ENCODE peak calls at places on chromosomes 16 and 17, in nine cellular contexts. T, Q, R, J, E, G, K, B and F are unnamed samples.

GRCh38 chr17:39001703-39002637 is 34.8 kb upstream of the FBXO47 start:
- DNase-seq in J (peak), B (peak), K (peak), R (peak), G (peak), Q (no peak), T (no peak), E (peak), F (no peak)

GRCh38 chr16:81932668-81933067 is 78.6 kb downstream of the SDR42E1 start:
- DNase-seq in Q (no peak), T (no peak), J (no peak), K (no peak), B (peak), E (no peak), G (no peak), R (no peak), F (no peak)

GRCh38 chr16:48335961-48336360 is 49.3 kb downstream of the SIAH1 start:
- DNase-seq in Q (peak), J (no peak), B (no peak), T (no peak), G (no peak), K (peak), E (no peak), R (no peak), F (peak)

GRCh38 chr17:17913695-17914332 is 58.4 kb downstream of the TOM1L2 start:
- DNase-seq in K (peak), T (no peak), R (peak), E (peak), B (peak), Q (peak), J (peak), G (peak), F (peak)

GRCh38 chr17:19703776-19704371 is 12.5 kb downstream of the SLC47A2 start:
- DNase-seq in J (no peak), G (peak), T (no peak), Q (no peak), E (no peak), K (no peak), R (no peak), B (peak), F (no peak)

GRCh38 chr17:12020595-12021590 is at the start of gene MAP2K4:
- DNase-seq in E (peak), G (peak), R (peak), J (no peak), T (peak), B (peak), Q (peak), K (peak), F (no peak)

GRCh38 chr17:64331946-64332493 is 58.6 kb downstream of the PECAM1 start:
- DNase-seq in K (peak), R (peak), Q (no peak), B (no peak), E (no peak), G (no peak), J (no peak), T (no peak), F (no peak)

GRCh38 chr16:57720142-57720575 is 15.4 kb upstream of the KATNB1 start:
- DNase-seq in T (no peak), J (no peak), Q (peak), G (peak), R (peak), K (peak), E (peak), B (no peak), F (no peak)

GRCh38 chr16:65445313-65446260 is 323.7 kb upstream of the CDH11 start:
- DNase-seq in G (no peak), J (no peak), E (no peak), T (no peak), R (no peak), K (peak), B (no peak), Q (no peak), F (no peak)

GRCh38 chr16:57799619-57800212 is 2.6 kb downstream of the KIFC3 start:
- DNase-seq in Q (no peak), R (no peak), E (no peak), B (no peak), T (no peak), J (no peak), G (peak), K (no peak), F (no peak)

GRCh38 chr17:13024526-13025263 is 6.9 kb upstream of the ELAC2 start:
- DNase-seq in B (peak), T (peak), E (peak), K (peak), J (peak), Q (peak), G (peak), R (peak), F (no peak)

GRCh38 chr17:37134050-37134449 is 185.3 kb downstream of the AATF start:
- DNase-seq in B (no peak), K (peak), T (no peak), J (no peak), R (no peak), G (no peak), Q (no peak), E (no peak), F (no peak)

GRCh38 chr16:68857479-68857878 is 14.1 kb downstream of the TANGO6 start:
- DNase-seq in K (no peak), T (no peak), B (no peak), G (no peak), E (no peak), J (no peak), Q (no peak), R (no peak), F (no peak)

GRCh38 chr16:80300876-80301275 is 239.9 kb upstream of the DYNLRB2 start:
- DNase-seq in E (no peak), Q (peak), R (no peak), B (no peak), J (no peak), G (no peak), K (peak), T (no peak), F (peak)

GRCh38 chr16:47724386-47724785 is 263.3 kb downstream of the PHKB start:
- DNase-seq in J (no peak), B (no peak), Q (no peak), E (no peak), T (no peak), G (no peak), R (no peak), K (no peak), F (no peak)

GRCh38 chr16:10528635-10529034 is 51.8 kb downstream of the EMP2 start:
- DNase-seq in Q (no peak), K (no peak), G (no peak), J (no peak), R (no peak), E (no peak), B (no peak), T (no peak), F (no peak)

GRCh38 chr16:84817613-84818012 is 2.2 kb upstream of the CRISPLD2 start:
- DNase-seq in T (no peak), R (no peak), Q (no peak), E (no peak), K (no peak), J (no peak), G (no peak), B (no peak), F (no peak)

GRCh38 chr16:84820305-84820684 is 510 bp downstream of the CRISPLD2 start:
- DNase-seq in R (no peak), J (no peak), K (no peak), T (no peak), G (no peak), Q (no peak), B (no peak), E (no peak), F (no peak)

GRCh38 chr16:84819644-84820304 is at the start of gene CRISPLD2:
- DNase-seq in Q (peak), T (no peak), K (peak), J (peak), E (peak), B (peak), G (peak), R (peak), F (no peak)

GRCh38 chr16:84818133-84818532 is 1.7 kb upstream of the CRISPLD2 start:
- DNase-seq in R (no peak), T (no peak), Q (no peak), K (no peak), J (no peak), B (no peak), G (no peak), E (no peak), F (no peak)

GRCh38 chr16:84818989-84819643 is 669 bp upstream of the CRISPLD2 start:
- DNase-seq in R (no peak), B (no peak), E (no peak), Q (no peak), T (no peak), K (no peak), J (no peak), G (peak), F (no peak)
- H3K4me3 ChIP-seq in R (no peak), B (no peak), E (no peak), Q (peak), T (no peak), K (peak), J (peak), G (peak), F (peak)

GRCh38 chr16:2598133-2598641 is 60.4 kb downstream of the PDPK1 start:
- DNase-seq in T (no peak), Q (no peak), K (no peak), E (no peak), G (no peak), B (peak), R (no peak), J (no peak), F (no peak)
- TF ChIP-seq CTCF in T (no peak), Q (no peak), K (no peak), E (no peak), G (no peak), B (no peak), R (no peak), J (no peak), F (no peak)

GRCh38 chr17:68379692-68380677 is 77.3 kb downstream of the WIPI1 start:
- DNase-seq in J (no peak), G (no peak), T (no peak), B (no peak), K (no peak), R (no peak), Q (no peak), E (no peak), F (no peak)

GRCh38 chr17:68379150-68379510 is 78.2 kb downstream of the WIPI1 start:
- DNase-seq in K (no peak), Q (no peak), J (no peak), E (no peak), B (no peak), G (no peak), T (no peak), R (no peak), F (no peak)

GRCh38 chr17:68381076-68381900 is 76.0 kb downstream of the WIPI1 start:
- DNase-seq in T (no peak), K (peak), B (no peak), E (peak), G (no peak), J (no peak), Q (peak), R (peak), F (peak)

GRCh38 chr17:68377771-68378201 is 79.5 kb downstream of the WIPI1 start:
- DNase-seq in B (no peak), K (no peak), Q (no peak), J (no peak), T (no peak), R (no peak), E (no peak), G (no peak), F (no peak)

GRCh38 chr17:68378202-68379149 is 78.8 kb downstream of the WIPI1 start:
- DNase-seq in T (no peak), G (peak), R (peak), E (peak), Q (peak), J (no peak), K (peak), B (peak), F (no peak)
- H3K4me3 ChIP-seq in T (no peak), G (no peak), R (no peak), E (no peak), Q (peak), J (no peak), K (no peak), B (no peak), F (peak)

GRCh38 chr17:61537264-61537771 is 53.7 kb downstream of the NACA2 start:
- DNase-seq in G (no peak), Q (no peak), T (no peak), K (no peak), B (no peak), J (no peak), R (no peak), E (no peak), F (no peak)
- TF ChIP-seq CTCF in G (no peak), Q (no peak), T (no peak), K (no peak), B (no peak), J (no peak), R (no peak), E (no peak), F (no peak)

DNA sequence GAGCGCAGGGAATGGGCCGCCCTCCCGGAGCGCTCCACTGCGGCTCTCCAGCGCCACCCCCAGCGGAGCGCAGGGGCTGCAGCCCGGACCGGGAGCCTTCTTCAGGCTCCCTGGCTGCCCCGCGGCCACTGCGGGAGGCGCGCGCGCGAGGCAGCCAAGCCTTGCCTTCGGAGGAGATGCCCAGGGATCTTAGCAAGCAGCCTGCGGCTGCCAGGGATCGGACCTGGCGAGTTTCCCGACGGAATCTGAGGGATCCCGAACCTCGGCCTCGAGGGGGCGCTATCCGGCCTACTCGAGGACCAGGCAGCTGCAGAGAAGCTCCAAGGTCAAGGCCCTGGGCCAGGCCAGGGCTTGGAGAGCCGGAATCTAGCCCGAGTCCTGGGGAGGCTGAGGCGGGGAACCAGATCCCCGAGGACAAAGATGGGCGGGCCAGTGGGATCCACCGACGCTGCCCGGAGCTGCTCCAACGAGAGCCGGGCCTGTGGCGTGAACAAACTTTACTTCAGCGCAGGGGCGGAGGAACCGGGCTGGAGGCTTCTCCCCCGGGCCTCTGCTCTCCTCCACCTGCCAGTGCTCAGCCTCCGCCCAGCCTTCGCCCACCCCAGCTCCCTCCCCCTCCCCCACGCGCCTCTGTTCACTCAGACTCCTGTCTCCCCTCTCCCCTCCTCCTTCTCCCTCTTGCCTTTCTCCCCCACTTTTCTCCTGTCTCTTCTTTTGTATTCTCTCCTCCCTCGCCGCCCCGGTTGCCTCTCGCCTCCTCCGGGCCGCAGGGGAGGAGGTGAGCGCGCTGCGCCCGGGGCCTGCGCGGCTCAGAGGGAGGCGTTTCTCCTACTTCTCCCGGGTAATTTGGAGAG is at the start of gene IRX6:
- DNase-seq in G (peak), J (peak), K (no peak), R (peak), E (no peak), Q (no peak), B (peak), T (no peak), F (no peak)
- H3K4me3 ChIP-seq in G (peak), J (no peak), K (no peak), R (peak), E (no peak), Q (no peak), B (peak), T (no peak), F (no peak)

DNA sequence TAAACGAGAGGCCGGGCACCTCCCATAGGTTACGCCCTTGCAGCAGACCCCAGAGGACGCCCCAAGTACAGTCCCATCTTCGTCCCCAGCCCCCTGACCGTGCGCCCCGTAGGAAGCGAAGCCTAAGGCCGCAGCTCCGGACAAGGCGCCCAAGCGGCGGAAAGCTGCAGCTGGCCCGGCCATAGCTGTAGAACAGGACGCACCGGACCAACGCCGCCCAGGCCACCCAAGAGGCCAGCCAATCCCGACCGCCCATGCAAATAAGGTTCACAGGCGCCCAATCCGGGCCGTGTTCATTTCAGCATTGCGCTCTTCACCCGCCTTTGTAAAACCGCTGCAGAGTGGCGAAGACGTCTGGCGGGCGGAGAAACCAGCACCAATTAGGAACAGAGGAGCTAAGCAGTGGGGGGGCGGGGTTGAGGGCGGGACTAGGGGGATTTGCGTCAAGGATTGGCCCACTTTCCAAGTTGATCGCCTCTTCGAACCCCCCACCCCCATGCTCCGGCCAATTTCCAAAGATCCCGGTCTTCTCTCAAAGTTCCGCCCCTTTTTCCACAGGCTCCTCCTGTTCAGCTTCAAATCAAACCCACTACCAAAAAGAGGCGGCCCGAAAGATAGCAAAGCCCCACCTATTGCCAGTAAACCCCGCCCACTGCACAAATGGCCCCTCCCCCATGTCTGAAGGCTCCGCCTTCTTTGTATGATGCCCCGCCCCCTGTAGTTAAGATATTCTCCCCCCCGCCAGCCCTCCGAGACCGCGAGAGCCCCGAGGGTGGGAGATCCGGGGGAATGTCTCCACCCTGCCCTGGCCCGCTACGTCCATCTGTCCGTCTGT is at the start of gene TMEM256:
- DNase-seq in K (peak), B (peak), G (peak), R (peak), J (peak), Q (peak), T (peak), E (peak), F (peak)
- TF ChIP-seq CTCF in K (no peak), B (no peak), G (peak), R (no peak), J (no peak), Q (peak), T (no peak), E (no peak), F (no peak)

DNA sequence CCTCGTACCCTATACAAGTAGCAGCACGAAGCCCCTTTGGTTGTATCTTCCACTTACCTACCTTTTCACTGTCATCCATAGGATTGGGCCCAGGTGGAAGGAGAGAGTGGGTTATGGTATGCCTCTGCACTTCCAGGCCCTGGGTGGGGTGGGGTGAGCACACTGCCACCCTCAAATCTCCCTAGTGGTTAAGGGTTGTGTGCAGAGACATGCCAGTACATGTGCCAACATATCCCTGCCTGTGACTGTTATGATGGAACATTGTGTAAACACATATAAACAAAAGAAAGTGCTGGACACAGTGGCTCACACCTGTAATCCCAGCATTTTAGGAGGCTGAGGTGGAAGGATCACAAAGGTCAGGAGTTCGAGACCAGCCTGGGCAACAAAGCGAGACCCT is 11.1 kb downstream of the HROB start:
- DNase-seq in K (no peak), Q (no peak), T (no peak), G (no peak), B (no peak), E (no peak), R (no peak), J (peak), F (no peak)
- H3K4me3 ChIP-seq in K (no peak), Q (no peak), T (no peak), G (no peak), B (no peak), E (no peak), R (no peak), J (no peak), F (no peak)

GRCh38 chr17:57044976-57045867 is 39.8 kb upstream of the AKAP1 start:
- DNase-seq in R (no peak), J (no peak), K (no peak), B (no peak), G (no peak), E (no peak), Q (no peak), T (no peak), F (no peak)

GRCh38 chr17:57045868-57046671 is 39.0 kb upstream of the AKAP1 start:
- DNase-seq in B (no peak), R (peak), Q (no peak), T (no peak), K (no peak), E (peak), J (no peak), G (peak), F (no peak)

GRCh38 chr17:57051886-57052342 is 33.1 kb upstream of the AKAP1 start:
- DNase-seq in B (no peak), Q (no peak), R (no peak), G (no peak), J (peak), T (no peak), K (no peak), E (no peak), F (no peak)

GRCh38 chr17:57048096-57048495 is 37.0 kb upstream of the AKAP1 start:
- DNase-seq in K (no peak), J (no peak), G (no peak), E (no peak), R (no peak), T (no peak), Q (no peak), B (no peak), F (no peak)

GRCh38 chr17:57050303-57050702 is 34.7 kb upstream of the AKAP1 start:
- DNase-seq in G (peak), K (no peak), J (no peak), B (no peak), Q (no peak), R (no peak), E (no peak), T (no peak), F (no peak)
- TF ChIP-seq CTCF in G (peak), K (no peak), J (no peak), B (no peak), Q (no peak), R (no peak), E (no peak), T (peak), F (no peak)

GRCh38 chr17:28520687-28521086 is 14.5 kb downstream of the FOXN1 start:
- DNase-seq in K (no peak), T (no peak), B (no peak), G (no peak), J (no peak), R (no peak), Q (no peak), E (no peak), F (no peak)
- H3K4me3 ChIP-seq in K (no peak), T (no peak), B (no peak), G (no peak), J (no peak), R (no peak), Q (no peak), E (no peak), F (no peak)

DNA sequence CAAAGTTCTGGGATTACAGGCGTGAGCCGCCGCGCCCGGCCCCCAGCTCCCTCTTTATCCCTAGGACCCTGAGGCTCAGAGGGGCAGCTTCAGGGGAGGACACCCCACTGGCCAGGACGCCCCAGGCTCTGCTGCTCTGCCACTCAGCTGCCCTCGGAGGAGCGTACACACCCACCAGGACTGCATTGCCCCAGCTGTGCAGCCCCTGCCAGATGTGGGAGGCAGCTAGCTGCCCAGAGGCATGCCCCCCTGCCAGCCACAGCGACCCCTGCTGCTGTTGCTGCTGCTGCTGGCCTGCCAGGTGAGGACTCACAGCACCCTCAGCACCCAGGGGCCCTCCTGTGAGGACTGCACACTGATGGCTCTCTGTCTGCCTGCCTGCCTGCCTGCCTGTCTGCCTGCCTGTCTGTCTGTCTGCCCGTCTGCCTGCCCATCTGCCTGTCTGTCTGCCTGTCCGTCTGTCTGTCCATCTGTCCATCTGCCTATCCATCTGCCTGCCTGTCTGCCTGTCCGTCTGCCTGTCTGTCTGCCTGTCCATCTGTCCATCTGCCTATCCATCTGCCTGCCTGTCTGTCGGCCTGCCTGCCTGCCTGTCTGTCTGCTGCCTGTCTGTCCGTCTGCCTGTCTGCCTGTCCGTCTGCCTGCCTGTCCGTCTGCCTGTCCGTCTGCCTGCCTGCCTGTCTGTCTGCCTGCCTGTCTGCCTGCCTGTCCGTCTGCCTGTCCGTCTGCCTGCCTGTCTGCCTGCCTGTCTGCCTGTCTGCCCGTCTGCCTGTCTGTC is 5.0 kb downstream of the GCGR start:
- DNase-seq in Q (no peak), J (no peak), T (no peak), E (no peak), G (no peak), R (no peak), K (no peak), B (no peak), F (no peak)
- TF ChIP-seq CTCF in Q (no peak), J (no peak), T (peak), E (no peak), G (no peak), R (no peak), K (no peak), B (no peak), F (no peak)